ENCODE peak calls at places on chromosomes 4 and X, in seven cellular contexts. I, A, P, S, Z, W and V are unnamed samples.

GRCh38 chrX:3679669-3680068 is 33.8 kb downstream of the PRKX start:
- DNase-seq in I (no peak), A (no peak), P (no peak), S (no peak), Z (no peak), W (no peak), V (no peak)

GRCh38 chr4:170794532-170794931 is 704.8 kb upstream of the AADAT start:
- DNase-seq in I (no peak), A (no peak), P (no peak), S (no peak), Z (no peak), W (no peak), V (no peak)

GRCh38 chr4:163395055-163395454 is 51.4 kb downstream of the NPY5R start:
- DNase-seq in I (no peak), A (peak), P (no peak), S (no peak), Z (peak), W (no peak), V (no peak)

GRCh38 chrX:13750204-13750603 is 15.7 kb downstream of the OFD1 start:
- DNase-seq in I (no peak), A (peak), P (peak), S (no peak), Z (peak), W (peak), V (no peak)

GRCh38 chr4:33940281-33940680 is 2304.0 kb downstream of the ARAP2 start:
- DNase-seq in I (no peak), A (no peak), P (no peak), S (no peak), Z (no peak), W (no peak), V (no peak)

GRCh38 chrX:53285591-53285990 is 4.2 kb upstream of the IQSEC2 start:
- DNase-seq in I (no peak), A (no peak), P (no peak), S (no peak), Z (no peak), W (no peak), V (no peak)

GRCh38 chr4:3437998-3438846 is 3.5 kb upstream of the HGFAC start:
- DNase-seq in I (peak), A (no peak), P (no peak), S (no peak), Z (no peak), W (no peak), V (no peak)

GRCh38 chr4:30264465-30264864 is 455.7 kb upstream of the PCDH7 start:
- DNase-seq in I (peak), A (no peak), P (no peak), S (no peak), Z (no peak), W (no peak), V (no peak)

GRCh38 chr4:60637976-60638375 is 562.1 kb upstream of the ADGRL3 start:
- DNase-seq in I (no peak), A (no peak), P (no peak), S (no peak), Z (no peak), W (no peak), V (no peak)

GRCh38 chr4:114659386-114660008 is 60.9 kb downstream of the UGT8 start:
- DNase-seq in I (peak), A (peak), P (peak), S (peak), Z (peak), W (peak), V (peak)

GRCh38 chrX:154758696-154759095 is 4.0 kb upstream of the DKC1 start:
- DNase-seq in I (no peak), A (no peak), P (no peak), S (no peak), Z (no peak), W (no peak), V (no peak)

GRCh38 chr4:119733431-119733830 is 104.8 kb upstream of the PDE5A start:
- DNase-seq in I (no peak), A (peak), P (no peak), S (no peak), Z (peak), W (no peak), V (no peak)

GRCh38 chrX:42955349-42955748 is 177.4 kb upstream of the PPP1R2C start:
- DNase-seq in I (no peak), A (no peak), P (no peak), S (no peak), Z (no peak), W (no peak), V (no peak)